ENCODE peak calls at places on chromosome 14, in eight cellular contexts. G is cardiac fibroblast, A is ovary, T is HFF-Myc, S is GM20000, Z is choroid plexus epithelial cell, U is BJ, L is GM13976. B is an unnamed sample.

GRCh38 chr14:60656755-60657608 is 7.7 kb upstream of the SIX1 start:
- DNase-seq in G (peak), A (peak), T (no peak), S (peak), Z (peak), U (no peak), L (peak), B (peak)

GRCh38 chr14:92099802-92100201 is 6.6 kb downstream of the ATXN3 start:
- DNase-seq in G (no peak), A (no peak), T (no peak), S (no peak), Z (no peak), U (no peak), L (no peak), B (no peak)

GRCh38 chr14:33475623-33476022 is 475.3 kb downstream of the EGLN3 start:
- DNase-seq in G (peak), A (no peak), T (peak), S (peak), Z (peak), U (no peak), L (no peak), B (no peak)

GRCh38 chr14:38618514-38618913 is 362.6 kb upstream of the CLEC14A start:
- DNase-seq in G (no peak), A (no peak), T (no peak), S (no peak), Z (no peak), U (no peak), L (no peak), B (no peak)

GRCh38 chr14:69573841-69574265 is 818 bp downstream of the CCDC177 start:
- DNase-seq in G (no peak), A (no peak), T (no peak), S (peak), Z (no peak), U (no peak), L (peak), B (no peak)

GRCh38 chr14:66476964-66477363 is 9.2 kb upstream of the CCDC196 start:
- DNase-seq in G (no peak), A (no peak), T (peak), S (no peak), Z (peak), U (no peak), L (no peak), B (no peak)

GRCh38 chr14:67573268-67574010 is 26.6 kb downstream of the PIGH start:
- DNase-seq in G (no peak), A (no peak), T (no peak), S (no peak), Z (no peak), U (no peak), L (no peak), B (no peak)

GRCh38 chr14:92368001-92368400 is 45.0 kb downstream of the SLC24A4 start:
- DNase-seq in G (no peak), A (no peak), T (no peak), S (no peak), Z (no peak), U (no peak), L (no peak), B (no peak)

GRCh38 chr14:21978184-21978998 is 304.8 kb upstream of the OR4E1 start:
- DNase-seq in G (peak), A (no peak), T (no peak), S (peak), Z (peak), U (no peak), L (peak), B (no peak)

GRCh38 chr14:54890794-54891193 is 11.8 kb downstream of the GCH1 start:
- DNase-seq in G (no peak), A (no peak), T (no peak), S (peak), Z (no peak), U (no peak), L (peak), B (no peak)

GRCh38 chr14:44778562-44778961 is 183.2 kb downstream of the KLHL28 start:
- DNase-seq in G (peak), A (no peak), T (no peak), S (no peak), Z (peak), U (no peak), L (no peak), B (peak)

GRCh38 chr14:101595887-101596721 is 34.8 kb downstream of the DIO3 start:
- DNase-seq in G (no peak), A (peak), T (peak), S (no peak), Z (no peak), U (no peak), L (no peak), B (no peak)

GRCh38 chr14:72463291-72463866 is 430.5 kb downstream of the DPF3 start:
- DNase-seq in G (no peak), A (no peak), T (no peak), S (no peak), Z (no peak), U (peak), L (no peak), B (no peak)

GRCh38 chr14:49036991-49037390 is 549.2 kb downstream of the RPS29 start:
- DNase-seq in G (no peak), A (no peak), T (no peak), S (no peak), Z (no peak), U (no peak), L (no peak), B (no peak)

GRCh38 chr14:65237023-65237814 is 134.9 kb upstream of the MAX start:
- DNase-seq in G (peak), A (no peak), T (no peak), S (no peak), Z (peak), U (no peak), L (no peak), B (no peak)

GRCh38 chr14:69666698-69667211 is 55.4 kb downstream of the SUSD6 start:
- DNase-seq in G (peak), A (no peak), T (no peak), S (no peak), Z (no peak), U (peak), L (no peak), B (no peak)

GRCh38 chr14:58701576-58701975 is 63.8 kb downstream of the DACT1 start:
- DNase-seq in G (no peak), A (no peak), T (no peak), S (no peak), Z (no peak), U (no peak), L (no peak), B (no peak)

GRCh38 chr14:25150934-25151790 is 101.2 kb upstream of the STXBP6 start:
- DNase-seq in G (peak), A (no peak), T (peak), S (peak), Z (peak), U (no peak), L (peak), B (peak)

GRCh38 chr14:91873476-91874265 is 6.3 kb upstream of the TC2N start:
- DNase-seq in G (peak), A (no peak), T (no peak), S (peak), Z (peak), U (no peak), L (peak), B (no peak)

GRCh38 chr14:23478109-23478698 is 8.7 kb downstream of the NGDN start:
- DNase-seq in G (peak), A (peak), T (no peak), S (peak), Z (peak), U (no peak), L (peak), B (peak)

GRCh38 chr14:37210448-37210847 is 12.7 kb downstream of the MIPOL1 start:
- DNase-seq in G (no peak), A (no peak), T (no peak), S (no peak), Z (no peak), U (no peak), L (no peak), B (no peak)

GRCh38 chr14:23573384-23573783 is 5.2 kb downstream of the JPH4 start:
- DNase-seq in G (no peak), A (no peak), T (no peak), S (no peak), Z (no peak), U (no peak), L (no peak), B (no peak)

GRCh38 chr14:21476925-21477681 is at the start of the genes RAB2B and TOX4:
- DNase-seq in G (peak), A (peak), T (peak), S (peak), Z (peak), U (peak), L (peak), B (peak)

GRCh38 chr14:40417777-40418401 is 985.7 kb upstream of the FBXO33 start:
- DNase-seq in G (peak), A (no peak), T (no peak), S (peak), Z (no peak), U (no peak), L (peak), B (no peak)

GRCh38 chr14:54667764-54668163 is 100.8 kb downstream of the SAMD4A start:
- DNase-seq in G (no peak), A (no peak), T (no peak), S (no peak), Z (no peak), U (no peak), L (no peak), B (no peak)

GRCh38 chr14:78399316-78399889 is 229.2 kb downstream of the NRXN3 start:
- DNase-seq in G (peak), A (no peak), T (no peak), S (no peak), Z (peak), U (no peak), L (no peak), B (no peak)

GRCh38 chr14:66443785-66444184 is 42.4 kb upstream of the CCDC196 start:
- DNase-seq in G (no peak), A (no peak), T (no peak), S (no peak), Z (no peak), U (no peak), L (no peak), B (no peak)

GRCh38 chr14:67335781-67336180 is 23.8 kb downstream of the ATP6V1D start:
- DNase-seq in G (peak), A (no peak), T (no peak), S (no peak), Z (peak), U (no peak), L (no peak), B (no peak)

GRCh38 chr14:60665178-60665555 is 15.9 kb upstream of the SIX1 start:
- DNase-seq in G (no peak), A (no peak), T (no peak), S (no peak), Z (no peak), U (no peak), L (no peak), B (no peak)

GRCh38 chr14:35384386-35385041 is 20.0 kb downstream of the NFKBIA start:
- DNase-seq in G (peak), A (peak), T (no peak), S (no peak), Z (peak), U (peak), L (no peak), B (peak)

GRCh38 chr14:103123634-103124500 is 606 bp downstream of the TNFAIP2 start:
- DNase-seq in G (peak), A (peak), T (no peak), S (peak), Z (peak), U (no peak), L (peak), B (no peak)
- TF ChIP-seq CTCF in G (peak), A (no peak), T (peak), S (peak), Z (peak), U (peak), L (no peak), B (peak)

GRCh38 chr14:95601650-95602049 is 66.8 kb downstream of the GLRX5 start:
- DNase-seq in G (no peak), A (no peak), T (no peak), S (no peak), Z (no peak), U (no peak), L (no peak), B (no peak)

GRCh38 chr14:95603415-95603814 is 68.6 kb downstream of the GLRX5 start:
- DNase-seq in G (no peak), A (no peak), T (no peak), S (no peak), Z (no peak), U (no peak), L (no peak), B (no peak)

GRCh38 chr14:95597784-95598204 is 62.9 kb downstream of the GLRX5 start:
- DNase-seq in G (peak), A (no peak), T (peak), S (peak), Z (peak), U (no peak), L (no peak), B (no peak)
- TF ChIP-seq CTCF in G (no peak), A (no peak), T (no peak), S (no peak), Z (no peak), U (no peak), L (no peak), B (no peak)

DNA sequence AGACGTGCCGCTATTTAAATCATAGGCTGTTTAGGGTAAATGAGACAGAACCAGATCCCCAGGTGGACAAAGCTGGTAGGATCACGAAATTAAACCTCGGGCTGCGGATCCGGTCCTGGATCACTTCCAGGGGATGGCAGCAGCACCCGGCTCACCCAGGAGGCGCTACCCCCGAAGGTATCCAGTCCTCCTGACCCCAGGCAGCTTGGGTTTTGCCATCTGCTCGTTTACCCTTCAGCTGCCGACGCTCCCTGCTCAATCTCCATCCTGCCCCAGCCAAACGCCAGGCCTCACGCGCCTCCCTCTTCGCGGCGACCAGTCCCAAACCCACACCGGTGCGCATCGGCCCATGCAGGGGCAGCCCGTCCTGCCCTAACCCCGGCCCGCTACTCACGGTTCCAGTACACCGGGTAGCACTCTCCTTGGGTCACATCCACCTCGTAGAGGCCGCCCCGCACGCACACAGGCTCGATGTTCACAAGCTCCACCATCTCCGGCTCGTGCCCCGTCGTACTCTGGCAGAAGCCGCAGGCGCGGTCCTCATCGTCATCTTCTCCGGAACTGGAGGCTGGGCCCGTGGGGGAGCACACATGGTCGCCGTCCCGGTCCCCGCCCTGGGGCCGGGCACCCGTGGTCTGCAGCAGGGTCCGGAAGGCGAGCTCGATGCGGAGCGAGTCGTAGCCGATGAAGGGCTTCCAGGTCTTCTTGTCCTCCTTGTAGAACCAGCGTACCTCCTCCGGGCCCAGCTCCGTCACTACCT is 1.1 kb downstream of the DDHD1 start:
- DNase-seq in G (peak), A (peak), T (peak), S (peak), Z (peak), U (no peak), L (peak), B (no peak)
- TF ChIP-seq CTCF in G (peak), A (no peak), T (no peak), S (no peak), Z (peak), U (peak), L (no peak), B (no peak)

GRCh38 chr14:100282083-100282350 is 24.2 kb downstream of the SLC25A29 start:
- DNase-seq in G (no peak), A (no peak), T (no peak), S (no peak), Z (no peak), U (no peak), L (no peak), B (no peak)

GRCh38 chr14:100283984-100284881 is 22.0 kb downstream of the SLC25A29 start:
- DNase-seq in G (no peak), A (no peak), T (no peak), S (no peak), Z (no peak), U (no peak), L (no peak), B (no peak)

GRCh38 chr14:100281286-100282082 is 24.8 kb downstream of the SLC25A29 start:
- DNase-seq in G (no peak), A (no peak), T (no peak), S (no peak), Z (no peak), U (no peak), L (no peak), B (no peak)

GRCh38 chr14:100285021-100285912 is 21.0 kb downstream of the SLC25A29 start:
- DNase-seq in G (peak), A (peak), T (no peak), S (peak), Z (peak), U (no peak), L (peak), B (no peak)

DNA sequence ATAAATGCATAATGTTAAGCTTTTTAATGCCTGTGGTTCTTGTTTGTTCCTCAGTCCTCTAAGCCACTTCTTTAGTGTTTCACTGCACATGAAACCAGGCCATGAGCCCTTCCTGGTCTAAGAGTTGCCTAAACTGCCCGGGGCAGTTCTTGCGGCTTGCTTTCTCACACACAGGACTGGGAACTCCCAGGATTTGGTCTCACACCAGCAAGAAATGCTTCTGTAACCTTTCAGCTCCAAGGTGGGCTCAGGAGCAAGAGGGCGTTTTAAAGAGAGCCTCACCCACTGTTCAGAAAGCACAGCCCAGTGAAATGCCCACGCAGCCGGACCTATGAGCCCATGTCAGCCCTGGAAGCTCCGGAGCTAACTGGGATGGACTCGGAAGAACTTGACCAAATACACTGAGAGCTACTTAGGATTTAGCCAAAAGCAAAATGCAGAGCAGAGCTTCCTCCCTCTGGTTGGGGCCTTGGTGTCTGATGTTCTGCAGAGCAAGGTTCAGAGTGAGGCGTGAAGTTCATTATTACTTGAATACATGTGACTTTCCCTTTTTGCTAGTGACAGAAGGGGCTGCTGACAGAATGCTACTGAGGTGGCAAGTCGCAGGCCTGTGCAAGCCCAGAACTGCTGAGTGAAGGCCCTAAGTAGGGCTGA is 23.4 kb downstream of the SLC25A29 start:
- DNase-seq in G (no peak), A (no peak), T (no peak), S (no peak), Z (no peak), U (no peak), L (no peak), B (no peak)
- TF ChIP-seq CTCF in G (no peak), A (no peak), T (no peak), S (no peak), Z (no peak), U (no peak), L (no peak), B (no peak)

DNA sequence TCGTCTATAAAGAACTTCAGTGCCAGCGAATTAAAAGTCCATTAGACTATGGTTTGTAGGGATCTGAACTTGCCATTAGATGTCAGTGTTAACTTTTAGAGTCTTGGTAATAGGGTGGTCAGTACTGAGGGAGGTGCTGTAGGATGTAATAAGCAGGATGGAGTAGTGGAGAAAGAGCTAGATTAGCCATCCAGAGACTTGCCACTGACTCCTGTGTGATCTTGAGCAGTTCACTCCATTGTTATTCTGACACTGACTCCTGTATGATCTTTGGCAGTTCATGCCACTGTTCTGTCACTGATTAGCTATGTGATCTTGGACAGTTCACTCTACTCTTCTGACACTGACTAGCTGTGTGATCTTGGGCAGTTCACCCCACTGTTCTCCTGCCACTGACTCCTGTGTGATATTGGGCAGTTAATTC is 133.6 kb downstream of the TTLL5 start:
- DNase-seq in G (peak), A (no peak), T (peak), S (no peak), Z (peak), U (peak), L (no peak), B (peak)
- TF ChIP-seq CTCF in G (peak), A (peak), T (peak), S (no peak), Z (peak), U (peak), L (no peak), B (peak)

DNA sequence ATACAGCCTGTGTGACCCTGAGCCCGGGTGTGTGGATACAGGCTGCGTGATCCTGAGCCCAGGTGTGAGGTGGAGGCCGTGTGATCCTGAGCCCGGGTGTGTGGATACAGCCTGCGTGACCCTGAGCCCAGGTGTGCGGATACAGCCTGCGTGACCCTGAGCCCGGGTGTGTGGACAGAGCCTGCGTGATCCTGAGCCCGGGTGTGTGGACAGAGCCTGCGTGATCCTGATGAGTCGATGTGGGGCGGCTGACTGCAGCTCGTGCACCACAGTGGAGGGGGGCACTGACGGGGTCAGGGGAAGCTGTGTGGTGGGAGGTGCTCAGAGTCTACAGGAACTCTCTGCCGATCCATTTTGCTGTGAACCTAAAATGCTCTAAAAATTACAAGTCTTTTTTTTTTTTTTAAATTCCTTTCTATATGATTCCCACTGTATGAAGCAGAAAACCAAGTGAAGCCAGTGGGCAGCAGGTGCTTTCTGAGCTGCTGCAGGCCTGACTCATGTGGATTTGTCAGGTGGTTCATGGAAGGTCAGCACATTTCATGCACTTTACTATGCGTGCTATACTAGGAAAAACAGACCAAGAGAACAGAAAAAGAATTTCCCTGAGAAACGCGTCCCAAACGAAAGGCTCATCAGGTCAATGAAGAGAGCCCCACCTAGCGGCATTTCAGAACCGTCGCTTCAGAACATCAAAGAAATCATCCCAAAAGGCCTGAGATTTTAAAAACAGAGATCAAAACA is 19.3 kb downstream of the BRF1 start:
- DNase-seq in G (peak), A (no peak), T (peak), S (peak), Z (peak), U (peak), L (no peak), B (no peak)
- TF ChIP-seq CTCF in G (peak), A (no peak), T (peak), S (peak), Z (peak), U (peak), L (peak), B (peak)